ENCODE peak calls at places on chromosomes 13 and 19, in five cellular contexts. One of them, this sample, is unnamed.

GRCh38 chr19:38693380-38694223 is 46.2 kb downstream of the ACTN4 start:
- DNase-seq in NCI-H69: no peak
- DNase-seq in stimulated activated CD4-positive, alpha-beta T cell treated with anti-CD3 and anti-CD28 coated beads, Interleukin-2, amount 100 ng/mL, for 4 hours: no peak
- DNase-seq in endodermal cell: peak; percentile 84
- DNase-seq in GM03348: peak; percentile 79
- DNase-seq in this sample: peak; percentile 78

GRCh38 chr13:86841264-86841663 is 829.9 kb upstream of the SLITRK5 start:
- DNase-seq in NCI-H69: no peak
- DNase-seq in stimulated activated CD4-positive, alpha-beta T cell treated with anti-CD3 and anti-CD28 coated beads, Interleukin-2, amount 100 ng/mL, for 4 hours: no peak
- DNase-seq in endodermal cell: no peak
- DNase-seq in GM03348: no peak
- DNase-seq in this sample: no peak

GRCh38 chr13:75197803-75198202 is 284.2 kb downstream of the TBC1D4 start:
- DNase-seq in NCI-H69: no peak
- DNase-seq in stimulated activated CD4-positive, alpha-beta T cell treated with anti-CD3 and anti-CD28 coated beads, Interleukin-2, amount 100 ng/mL, for 4 hours: no peak
- DNase-seq in endodermal cell: no peak
- DNase-seq in GM03348: no peak
- DNase-seq in this sample: no peak

GRCh38 chr13:112182251-112182650 is 115.3 kb downstream of the SOX1 start:
- DNase-seq in NCI-H69: no peak
- DNase-seq in stimulated activated CD4-positive, alpha-beta T cell treated with anti-CD3 and anti-CD28 coated beads, Interleukin-2, amount 100 ng/mL, for 4 hours: no peak
- DNase-seq in endodermal cell: no peak
- DNase-seq in GM03348: no peak
- DNase-seq in this sample: no peak

GRCh38 chr19:33177417-33177976 is 16.6 kb upstream of the LRP3 start:
- DNase-seq in NCI-H69: no peak
- DNase-seq in stimulated activated CD4-positive, alpha-beta T cell treated with anti-CD3 and anti-CD28 coated beads, Interleukin-2, amount 100 ng/mL, for 4 hours: no peak
- DNase-seq in endodermal cell: peak; percentile 79
- DNase-seq in GM03348: no peak
- DNase-seq in this sample: no peak

GRCh38 chr13:41562083-41562482 is 104.7 kb downstream of the RGCC start:
- DNase-seq in NCI-H69: no peak
- DNase-seq in stimulated activated CD4-positive, alpha-beta T cell treated with anti-CD3 and anti-CD28 coated beads, Interleukin-2, amount 100 ng/mL, for 4 hours: no peak
- DNase-seq in endodermal cell: no peak
- DNase-seq in GM03348: peak; percentile 82
- DNase-seq in this sample: no peak

GRCh38 chr19:48568345-48568886 is 16.4 kb downstream of the SULT2B1 start:
- DNase-seq in NCI-H69: peak; percentile 69
- DNase-seq in stimulated activated CD4-positive, alpha-beta T cell treated with anti-CD3 and anti-CD28 coated beads, Interleukin-2, amount 100 ng/mL, for 4 hours: no peak
- DNase-seq in endodermal cell: peak; percentile 90
- DNase-seq in GM03348: peak; percentile 93
- DNase-seq in this sample: peak; percentile 76

GRCh38 chr13:58097831-58098230 is 466.3 kb downstream of the PCDH17 start:
- DNase-seq in NCI-H69: peak; percentile 3
- DNase-seq in stimulated activated CD4-positive, alpha-beta T cell treated with anti-CD3 and anti-CD28 coated beads, Interleukin-2, amount 100 ng/mL, for 4 hours: no peak
- DNase-seq in endodermal cell: no peak
- DNase-seq in GM03348: no peak
- DNase-seq in this sample: no peak

GRCh38 chr13:47433461-47434005 is 536.7 kb upstream of the HTR2A start:
- DNase-seq in NCI-H69: no peak
- DNase-seq in stimulated activated CD4-positive, alpha-beta T cell treated with anti-CD3 and anti-CD28 coated beads, Interleukin-2, amount 100 ng/mL, for 4 hours: no peak
- DNase-seq in endodermal cell: no peak
- DNase-seq in GM03348: no peak
- DNase-seq in this sample: no peak

This sample was measured in H9.